ENCODE peak calls at places on chromosomes 13 and 19, in ten cellular contexts. H is mesendoderm; A is CD8-positive, alpha-beta memory T cell; R is RWPE1; G is heart right ventricle; M is left ventricle myocardium inferior; T is iPS DF 6.9; K is gastrocnemius medialis; Q is CD8-positive, alpha-beta T cell; O is coronary artery. Y is an unnamed sample.
A peak's percentile ranks its signal among the peaks of the same experiment; 100 is the strongest.

GRCh38 chr13:29193083-29193482 is 372.9 kb downstream of the MTUS2 start:
- DNase-seq in T (no peak), Q (no peak), G (no peak), O (no peak), M (no peak), K (no peak), H (no peak), A (no peak), R (no peak), Y (no peak)

GRCh38 chr13:36819811-36820140 is 754 bp downstream of the RFXAP start:
- DNase-seq in T (no peak), M (no peak), R (peak; percentile 20), Q (peak; percentile 6), H (peak; percentile 56), A (peak; percentile 9), G (peak; percentile 10), K (no peak), O (no peak), Y (no peak)

GRCh38 chr13:113759525-113760137 is 605 bp downstream of the TMEM255B start:
- DNase-seq in K (no peak), O (no peak), H (peak; percentile 18), A (no peak), T (no peak), M (no peak), G (peak; percentile 60), Q (no peak), R (peak; percentile 34), Y (no peak)

GRCh38 chr13:45500492-45501174 is 35.9 kb downstream of the COG3 start:
- DNase-seq in O (no peak), G (no peak), R (peak; percentile 26), K (no peak), Q (no peak), T (no peak), H (peak; percentile 35), M (no peak), A (no peak), Y (no peak)

GRCh38 chr13:47121092-47121763 is 224.4 kb upstream of the HTR2A start:
- DNase-seq in R (no peak), K (no peak), M (no peak), H (peak; percentile 74), G (no peak), Q (no peak), T (no peak), A (no peak), O (no peak), Y (no peak)

GRCh38 chr19:53865918-53866696 is 1.6 kb upstream of the MYADM start:
- DNase-seq in O (peak; percentile 90), H (peak; percentile 86), M (peak; percentile 88), R (peak; percentile 38), T (no peak), A (peak; percentile 71), Q (peak; percentile 57), G (peak; percentile 81), K (peak; percentile 15), Y (peak; percentile 67)

GRCh38 chr13:42094641-42095040 is 46.2 kb downstream of the DGKH start:
- DNase-seq in M (no peak), A (no peak), T (no peak), R (no peak), K (no peak), O (no peak), G (no peak), Q (no peak), H (no peak), Y (no peak)

GRCh38 chr13:40185393-40185792 is 481.0 kb downstream of the FOXO1 start:
- DNase-seq in H (no peak), M (no peak), Q (no peak), T (no peak), O (no peak), K (no peak), A (no peak), G (no peak), R (no peak), Y (no peak)

GRCh38 chr13:112468069-112468468 is 91.9 kb downstream of the SPACA7 start:
- DNase-seq in G (no peak), M (no peak), R (no peak), H (no peak), K (no peak), T (no peak), A (no peak), O (no peak), Q (no peak), Y (no peak)

GRCh38 chr19:38547446-38547845 is 70.3 kb downstream of the MAP4K1 start:
- DNase-seq in O (no peak), Q (no peak), H (no peak), K (no peak), R (no peak), G (no peak), M (no peak), T (no peak), A (no peak), Y (no peak)

GRCh38 chr13:86020350-86021002 is 221.3 kb upstream of the SLITRK6 start:
- DNase-seq in R (peak; percentile 19), T (no peak), Q (no peak), M (no peak), A (no peak), H (no peak), O (no peak), G (no peak), K (no peak), Y (no peak)

GRCh38 chr13:37870895-37871550 is 1.5 kb upstream of the TRPC4 start:
- DNase-seq in T (no peak), K (no peak), A (no peak), M (no peak), G (no peak), O (no peak), R (peak; percentile 4), Q (no peak), H (peak; percentile 48), Y (no peak)

GRCh38 chr19:5955638-5955935 is 22.4 kb downstream of the RANBP3 start:
- DNase-seq in R (no peak), A (no peak), T (no peak), K (no peak), G (no peak), M (no peak), H (no peak), Q (no peak), O (no peak), Y (no peak)

GRCh38 chr13:95604534-95604915 is 40.0 kb downstream of the DZIP1 start:
- DNase-seq in R (no peak), A (no peak), H (no peak), T (no peak), K (no peak), O (no peak), M (no peak), G (no peak), Q (no peak), Y (no peak)

GRCh38 chr19:33250500-33250899 is 24.9 kb upstream of the SLC7A10 start:
- DNase-seq in T (no peak), K (no peak), M (no peak), O (no peak), Q (no peak), A (no peak), R (no peak), G (no peak), H (no peak), Y (no peak)

GRCh38 chr13:114080739-114081561 is 51.5 kb downstream of the RASA3 start:
- DNase-seq in H (no peak), Q (no peak), A (no peak), T (no peak), R (no peak), O (no peak), G (no peak), K (no peak), M (peak; percentile 9), Y (no peak)

GRCh38 chr13:32726374-32727037 is 140.3 kb downstream of the PDS5B start:
- DNase-seq in G (no peak), A (no peak), T (no peak), R (no peak), Q (no peak), M (no peak), O (no peak), H (no peak), K (no peak), Y (no peak)

GRCh38 chr13:98273824-98274786 is 97.0 kb upstream of the RNF113B start:
- DNase-seq in R (no peak), T (no peak), M (no peak), A (no peak), H (peak; percentile 65), Q (no peak), G (no peak), O (no peak), K (no peak), Y (no peak)

GRCh38 chr19:23365222-23365621 is 30.0 kb downstream of the ZNF91 start:
- DNase-seq in G (no peak), O (no peak), Q (no peak), T (no peak), M (no peak), H (no peak), R (no peak), A (no peak), K (no peak), Y (no peak)

GRCh38 chr13:23865898-23866297 is 23.3 kb downstream of the MIPEP start:
- DNase-seq in Q (no peak), R (no peak), M (no peak), A (no peak), O (no peak), G (no peak), H (no peak), T (no peak), K (no peak), Y (no peak)
- H3K27ac ChIP-seq in Q (no peak overlapping the region), R (no peak overlapping the region), M (no peak overlapping the region), A (no peak overlapping the region), O (no peak overlapping the region), G (no peak overlapping the region), H (no peak overlapping the region), T (no peak overlapping the region), K (no peak overlapping the region), Y (no peak overlapping the region)

GRCh38 chr19:19105365-19106060 is 32.8 kb downstream of the TMEM161A start:
- DNase-seq in Q (no peak), M (peak; percentile 70), H (peak; percentile 84), K (no peak), O (peak; percentile 68), G (peak; percentile 58), A (no peak), T (no peak), R (peak; percentile 31), Y (no peak)
- H3K27ac ChIP-seq in Q (no peak overlapping the region), M (no peak overlapping the region), H (peak overlapping the region; percentile 34), K (no peak overlapping the region), O (no peak overlapping the region), G (no peak overlapping the region), A (peak overlapping the region; percentile 16), T (no peak overlapping the region), R (peak overlapping the region; percentile 22), Y (peak overlapping the region; percentile 36)

GRCh38 chr19:920051-920857 is 3.1 kb downstream of the KISS1R start:
- DNase-seq in H (no peak), O (no peak), G (no peak), A (peak; percentile 55), Q (peak; percentile 58), R (no peak), K (no peak), T (no peak), M (no peak), Y (no peak)
- H3K27ac ChIP-seq in H (no peak overlapping the region), O (no peak overlapping the region), G (peak overlapping the region; percentile 26), A (peak overlapping the region; percentile 9), Q (peak overlapping the region; percentile 21), R (no peak overlapping the region), K (no peak overlapping the region), T (no peak overlapping the region), M (no peak overlapping the region), Y (no peak overlapping the region)

DNA sequence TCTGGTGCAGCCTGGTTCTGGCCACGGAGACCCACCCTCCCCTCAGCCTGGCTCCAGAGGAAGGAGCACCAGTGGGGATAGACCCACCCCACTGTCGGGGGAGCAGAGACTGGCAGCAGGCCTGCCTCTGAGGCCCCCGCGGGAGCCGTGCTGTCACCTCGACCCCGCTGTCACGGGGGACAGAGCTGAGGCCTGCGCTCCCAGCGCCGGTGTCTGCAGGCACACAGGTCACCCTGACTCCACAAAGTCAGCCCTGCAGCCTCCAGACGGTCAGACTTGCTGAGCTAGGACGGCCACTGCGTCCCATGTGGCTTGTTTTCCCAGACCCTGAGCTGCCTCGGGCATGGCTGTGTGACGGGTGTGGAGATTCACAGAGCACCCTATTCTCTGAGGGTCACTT is 32.3 kb downstream of the GNG7 start:
- DNase-seq in R (no peak), O (no peak), M (no peak), G (no peak), Q (no peak), T (no peak), H (no peak), A (no peak), K (no peak), Y (no peak)
- H3K27ac ChIP-seq in R (no peak overlapping the region), O (no peak overlapping the region), M (peak overlapping the region; percentile 69), G (no peak overlapping the region), Q (no peak overlapping the region), T (no peak overlapping the region), H (no peak overlapping the region), A (no peak overlapping the region), K (no peak overlapping the region), Y (peak overlapping the region; percentile 58)

Y was measured in caudate nucleus.